ENCODE peak calls at places on chromosomes 6 and 20, in ten cellular contexts. One of them, this sample, is unnamed.

GRCh38 chr6:28707387-28708282 is 182.0 kb downstream of the GPX5 start:
- DNase-seq in GM03348: no peak
- DNase-seq in fibroblast of the conjunctiva: no peak
- DNase-seq in CD8-positive, alpha-beta memory T cell: no peak
- DNase-seq in amniotic stem cell: no peak
- DNase-seq in lung: no peak
- DNase-seq in naive thymus-derived CD8-positive, alpha-beta T cell: no peak
- DNase-seq in GOT3: no peak
- DNase-seq in NCI-H1105: no peak
- DNase-seq in BJ: no peak
- DNase-seq in this sample: no peak

GRCh38 chr6:78953798-78954197 is 86.4 kb downstream of the IRAK1BP1 start:
- DNase-seq in naive thymus-derived CD8-positive, alpha-beta T cell: no peak
- DNase-seq in GOT3: no peak
- DNase-seq in amniotic stem cell: no peak
- DNase-seq in CD8-positive, alpha-beta memory T cell: no peak
- DNase-seq in fibroblast of the conjunctiva: no peak
- DNase-seq in NCI-H1105: no peak
- DNase-seq in BJ: no peak
- DNase-seq in lung: no peak
- DNase-seq in GM03348: no peak
- DNase-seq in this sample: no peak

GRCh38 chr6:13445005-13445743 is 42.2 kb downstream of the GFOD1 start:
- DNase-seq in BJ: no peak
- DNase-seq in lung: peak
- DNase-seq in naive thymus-derived CD8-positive, alpha-beta T cell: peak
- DNase-seq in amniotic stem cell: no peak
- DNase-seq in GM03348: peak
- DNase-seq in fibroblast of the conjunctiva: no peak
- DNase-seq in CD8-positive, alpha-beta memory T cell: no peak
- DNase-seq in GOT3: no peak
- DNase-seq in NCI-H1105: peak
- DNase-seq in this sample: no peak

GRCh38 chr6:139449611-139450000 is 75.2 kb upstream of the CITED2 start:
- DNase-seq in NCI-H1105: no peak
- DNase-seq in naive thymus-derived CD8-positive, alpha-beta T cell: no peak
- DNase-seq in GM03348: peak
- DNase-seq in CD8-positive, alpha-beta memory T cell: no peak
- DNase-seq in amniotic stem cell: no peak
- DNase-seq in fibroblast of the conjunctiva: no peak
- DNase-seq in GOT3: no peak
- DNase-seq in BJ: no peak
- DNase-seq in lung: no peak
- DNase-seq in this sample: no peak

GRCh38 chr6:159110013-159110412 is 59.2 kb upstream of the FNDC1 start:
- DNase-seq in amniotic stem cell: no peak
- DNase-seq in CD8-positive, alpha-beta memory T cell: no peak
- DNase-seq in lung: peak
- DNase-seq in naive thymus-derived CD8-positive, alpha-beta T cell: peak
- DNase-seq in GOT3: no peak
- DNase-seq in GM03348: peak
- DNase-seq in NCI-H1105: peak
- DNase-seq in BJ: peak
- DNase-seq in fibroblast of the conjunctiva: no peak
- DNase-seq in this sample: no peak

GRCh38 chr6:79421707-79422484 is 115.3 kb downstream of the LCA5 start:
- DNase-seq in naive thymus-derived CD8-positive, alpha-beta T cell: peak
- DNase-seq in fibroblast of the conjunctiva: peak
- DNase-seq in GM03348: no peak
- DNase-seq in CD8-positive, alpha-beta memory T cell: no peak
- DNase-seq in amniotic stem cell: peak
- DNase-seq in NCI-H1105: peak
- DNase-seq in lung: no peak
- DNase-seq in GOT3: no peak
- DNase-seq in BJ: peak
- DNase-seq in this sample: no peak

GRCh38 chr6:150702675-150703074 is 103.0 kb downstream of the PLEKHG1 start:
- DNase-seq in BJ: no peak
- DNase-seq in lung: no peak
- DNase-seq in naive thymus-derived CD8-positive, alpha-beta T cell: no peak
- DNase-seq in fibroblast of the conjunctiva: no peak
- DNase-seq in GM03348: no peak
- DNase-seq in NCI-H1105: no peak
- DNase-seq in GOT3: no peak
- DNase-seq in amniotic stem cell: no peak
- DNase-seq in CD8-positive, alpha-beta memory T cell: no peak
- DNase-seq in this sample: no peak

GRCh38 chr6:17418281-17419188 is 25.1 kb downstream of the CAP2 start:
- DNase-seq in GM03348: peak
- DNase-seq in lung: no peak
- DNase-seq in naive thymus-derived CD8-positive, alpha-beta T cell: no peak
- DNase-seq in amniotic stem cell: peak
- DNase-seq in fibroblast of the conjunctiva: peak
- DNase-seq in GOT3: no peak
- DNase-seq in CD8-positive, alpha-beta memory T cell: no peak
- DNase-seq in NCI-H1105: no peak
- DNase-seq in BJ: peak
- DNase-seq in this sample: no peak

GRCh38 chr6:110664933-110665332 is 150.3 kb downstream of the CDK19 start:
- DNase-seq in NCI-H1105: no peak
- DNase-seq in amniotic stem cell: no peak
- DNase-seq in naive thymus-derived CD8-positive, alpha-beta T cell: no peak
- DNase-seq in BJ: no peak
- DNase-seq in lung: no peak
- DNase-seq in GOT3: no peak
- DNase-seq in CD8-positive, alpha-beta memory T cell: no peak
- DNase-seq in fibroblast of the conjunctiva: no peak
- DNase-seq in GM03348: peak
- DNase-seq in this sample: no peak

GRCh38 chr20:51054233-51054632 is 31.3 kb upstream of the KCNG1 start:
- DNase-seq in fibroblast of the conjunctiva: no peak
- DNase-seq in GOT3: no peak
- DNase-seq in BJ: no peak
- DNase-seq in lung: no peak
- DNase-seq in GM03348: no peak
- DNase-seq in amniotic stem cell: no peak
- DNase-seq in naive thymus-derived CD8-positive, alpha-beta T cell: no peak
- DNase-seq in CD8-positive, alpha-beta memory T cell: no peak
- DNase-seq in NCI-H1105: no peak
- DNase-seq in this sample: no peak

GRCh38 chr20:36468149-36469000 is 72.9 kb upstream of the MYL9 start:
- DNase-seq in GOT3: no peak
- DNase-seq in naive thymus-derived CD8-positive, alpha-beta T cell: no peak
- DNase-seq in CD8-positive, alpha-beta memory T cell: no peak
- DNase-seq in amniotic stem cell: no peak
- DNase-seq in BJ: no peak
- DNase-seq in GM03348: no peak
- DNase-seq in fibroblast of the conjunctiva: no peak
- DNase-seq in lung: no peak
- DNase-seq in NCI-H1105: no peak
- DNase-seq in this sample: no peak

GRCh38 chr6:37480951-37481597 is 18.6 kb downstream of the CCDC167 start:
- DNase-seq in CD8-positive, alpha-beta memory T cell: no peak
- DNase-seq in fibroblast of the conjunctiva: no peak
- DNase-seq in naive thymus-derived CD8-positive, alpha-beta T cell: no peak
- DNase-seq in GM03348: no peak
- DNase-seq in lung: no peak
- DNase-seq in GOT3: no peak
- DNase-seq in NCI-H1105: no peak
- DNase-seq in BJ: no peak
- DNase-seq in amniotic stem cell: no peak
- DNase-seq in this sample: no peak

GRCh38 chr6:24690561-24690960 is 23.7 kb downstream of the ACOT13 start:
- DNase-seq in lung: no peak
- DNase-seq in NCI-H1105: no peak
- DNase-seq in amniotic stem cell: no peak
- DNase-seq in fibroblast of the conjunctiva: no peak
- DNase-seq in GOT3: no peak
- DNase-seq in naive thymus-derived CD8-positive, alpha-beta T cell: no peak
- DNase-seq in GM03348: no peak
- DNase-seq in CD8-positive, alpha-beta memory T cell: no peak
- DNase-seq in BJ: no peak
- DNase-seq in this sample: no peak

GRCh38 chr6:45816674-45817297 is 198.9 kb downstream of the CLIC5 start:
- DNase-seq in naive thymus-derived CD8-positive, alpha-beta T cell: no peak
- DNase-seq in fibroblast of the conjunctiva: no peak
- DNase-seq in GM03348: no peak
- DNase-seq in GOT3: no peak
- DNase-seq in NCI-H1105: no peak
- DNase-seq in lung: no peak
- DNase-seq in BJ: peak
- DNase-seq in amniotic stem cell: peak
- DNase-seq in CD8-positive, alpha-beta memory T cell: no peak
- DNase-seq in this sample: no peak

GRCh38 chr6:108113557-108114519 is 39.3 kb upstream of the OSTM1 start:
- DNase-seq in GOT3: no peak
- DNase-seq in amniotic stem cell: peak
- DNase-seq in lung: peak
- DNase-seq in GM03348: peak
- DNase-seq in CD8-positive, alpha-beta memory T cell: no peak
- DNase-seq in fibroblast of the conjunctiva: no peak
- DNase-seq in NCI-H1105: peak
- DNase-seq in naive thymus-derived CD8-positive, alpha-beta T cell: peak
- DNase-seq in BJ: no peak
- DNase-seq in this sample: no peak

GRCh38 chr6:30450908-30451818 is 38.1 kb upstream of the HLA-E start:
- DNase-seq in NCI-H1105: no peak
- DNase-seq in GM03348: peak
- DNase-seq in naive thymus-derived CD8-positive, alpha-beta T cell: peak
- DNase-seq in amniotic stem cell: no peak
- DNase-seq in GOT3: no peak
- DNase-seq in fibroblast of the conjunctiva: no peak
- DNase-seq in BJ: peak
- DNase-seq in CD8-positive, alpha-beta memory T cell: peak
- DNase-seq in lung: no peak
- DNase-seq in this sample: no peak

GRCh38 chr6:37059344-37060194 is 54.1 kb downstream of the FGD2 start:
- DNase-seq in NCI-H1105: no peak
- DNase-seq in GOT3: peak
- DNase-seq in lung: peak
- DNase-seq in fibroblast of the conjunctiva: peak
- DNase-seq in GM03348: peak
- DNase-seq in naive thymus-derived CD8-positive, alpha-beta T cell: no peak
- DNase-seq in BJ: peak
- DNase-seq in CD8-positive, alpha-beta memory T cell: no peak
- DNase-seq in amniotic stem cell: peak
- DNase-seq in this sample: no peak

GRCh38 chr6:125792172-125792571 is 1.4 kb downstream of the NCOA7 start:
- DNase-seq in BJ: no peak
- DNase-seq in naive thymus-derived CD8-positive, alpha-beta T cell: no peak
- DNase-seq in fibroblast of the conjunctiva: no peak
- DNase-seq in CD8-positive, alpha-beta memory T cell: no peak
- DNase-seq in GM03348: no peak
- DNase-seq in NCI-H1105: no peak
- DNase-seq in lung: no peak
- DNase-seq in amniotic stem cell: no peak
- DNase-seq in GOT3: no peak
- DNase-seq in this sample: no peak

GRCh38 chr6:136069119-136069518 is 181.0 kb downstream of the MTFR2 start:
- DNase-seq in GOT3: no peak
- DNase-seq in BJ: no peak
- DNase-seq in GM03348: peak
- DNase-seq in NCI-H1105: no peak
- DNase-seq in CD8-positive, alpha-beta memory T cell: no peak
- DNase-seq in fibroblast of the conjunctiva: peak
- DNase-seq in lung: no peak
- DNase-seq in naive thymus-derived CD8-positive, alpha-beta T cell: no peak
- DNase-seq in amniotic stem cell: no peak
- DNase-seq in this sample: no peak

GRCh38 chr6:13194852-13195251 is 133.5 kb downstream of the TBC1D7 start:
- DNase-seq in CD8-positive, alpha-beta memory T cell: no peak
- DNase-seq in GOT3: no peak
- DNase-seq in naive thymus-derived CD8-positive, alpha-beta T cell: no peak
- DNase-seq in fibroblast of the conjunctiva: peak
- DNase-seq in BJ: no peak
- DNase-seq in lung: peak
- DNase-seq in NCI-H1105: no peak
- DNase-seq in GM03348: peak
- DNase-seq in amniotic stem cell: no peak
- DNase-seq in this sample: no peak

GRCh38 chr20:56875052-56875663 is 246.1 kb downstream of the TFAP2C start:
- DNase-seq in CD8-positive, alpha-beta memory T cell: no peak
- DNase-seq in fibroblast of the conjunctiva: peak
- DNase-seq in GM03348: peak
- DNase-seq in amniotic stem cell: peak
- DNase-seq in lung: no peak
- DNase-seq in GOT3: peak
- DNase-seq in NCI-H1105: no peak
- DNase-seq in naive thymus-derived CD8-positive, alpha-beta T cell: no peak
- DNase-seq in BJ: peak
- DNase-seq in this sample: no peak

GRCh38 chr6:128121610-128122009 is 220.8 kb upstream of the THEMIS start:
- DNase-seq in amniotic stem cell: no peak
- DNase-seq in lung: no peak
- DNase-seq in GM03348: no peak
- DNase-seq in NCI-H1105: no peak
- DNase-seq in CD8-positive, alpha-beta memory T cell: no peak
- DNase-seq in fibroblast of the conjunctiva: no peak
- DNase-seq in naive thymus-derived CD8-positive, alpha-beta T cell: no peak
- DNase-seq in GOT3: no peak
- DNase-seq in BJ: no peak
- DNase-seq in this sample: no peak

GRCh38 chr6:27684264-27685211 is 211.6 kb upstream of the ZNF184 start:
- DNase-seq in naive thymus-derived CD8-positive, alpha-beta T cell: peak
- DNase-seq in GOT3: no peak
- DNase-seq in BJ: no peak
- DNase-seq in fibroblast of the conjunctiva: peak
- DNase-seq in GM03348: peak
- DNase-seq in amniotic stem cell: no peak
- DNase-seq in lung: no peak
- DNase-seq in NCI-H1105: no peak
- DNase-seq in CD8-positive, alpha-beta memory T cell: peak
- DNase-seq in this sample: no peak

GRCh38 chr6:147005499-147005898 is 198.7 kb upstream of the STXBP5 start:
- DNase-seq in GM03348: no peak
- DNase-seq in CD8-positive, alpha-beta memory T cell: no peak
- DNase-seq in lung: no peak
- DNase-seq in NCI-H1105: no peak
- DNase-seq in GOT3: no peak
- DNase-seq in BJ: no peak
- DNase-seq in naive thymus-derived CD8-positive, alpha-beta T cell: no peak
- DNase-seq in amniotic stem cell: no peak
- DNase-seq in fibroblast of the conjunctiva: no peak
- DNase-seq in this sample: no peak

GRCh38 chr6:34523441-34524206 is 32.5 kb downstream of the SPDEF start:
- DNase-seq in GOT3: no peak
- DNase-seq in amniotic stem cell: no peak
- DNase-seq in GM03348: no peak
- DNase-seq in naive thymus-derived CD8-positive, alpha-beta T cell: no peak
- DNase-seq in fibroblast of the conjunctiva: no peak
- DNase-seq in BJ: no peak
- DNase-seq in lung: no peak
- DNase-seq in CD8-positive, alpha-beta memory T cell: no peak
- DNase-seq in NCI-H1105: no peak
- DNase-seq in this sample: no peak

GRCh38 chr6:33278392-33278741 is 1.4 kb downstream of the B3GALT4 start:
- DNase-seq in lung: no peak
- DNase-seq in NCI-H1105: no peak
- DNase-seq in BJ: no peak
- DNase-seq in GOT3: no peak
- DNase-seq in amniotic stem cell: no peak
- DNase-seq in CD8-positive, alpha-beta memory T cell: no peak
- DNase-seq in naive thymus-derived CD8-positive, alpha-beta T cell: no peak
- DNase-seq in fibroblast of the conjunctiva: no peak
- DNase-seq in GM03348: no peak
- DNase-seq in this sample: no peak

GRCh38 chr20:17394411-17394810 is 136.8 kb downstream of the BFSP1 start:
- DNase-seq in CD8-positive, alpha-beta memory T cell: no peak
- DNase-seq in naive thymus-derived CD8-positive, alpha-beta T cell: no peak
- DNase-seq in GOT3: no peak
- DNase-seq in lung: no peak
- DNase-seq in BJ: no peak
- DNase-seq in GM03348: no peak
- DNase-seq in NCI-H1105: no peak
- DNase-seq in fibroblast of the conjunctiva: no peak
- DNase-seq in amniotic stem cell: no peak
- DNase-seq in this sample: no peak

GRCh38 chr6:43937236-43938177 is 167.5 kb downstream of the VEGFA start:
- DNase-seq in fibroblast of the conjunctiva: no peak
- DNase-seq in lung: peak
- DNase-seq in BJ: no peak
- DNase-seq in GOT3: no peak
- DNase-seq in naive thymus-derived CD8-positive, alpha-beta T cell: no peak
- DNase-seq in amniotic stem cell: no peak
- DNase-seq in CD8-positive, alpha-beta memory T cell: no peak
- DNase-seq in NCI-H1105: no peak
- DNase-seq in GM03348: no peak
- DNase-seq in this sample: no peak